ENCODE peak calls at places on chromosomes 11 and 22, in nine cellular contexts. R is endothelial cell of umbilical vein, U is HCT116, M is upper lobe of left lung, N is transverse colon, T is sigmoid colon, W is prostate gland, X is HepG2, E is spleen. H is an unnamed sample. For H3K9me3, the result is how much of the 10 kb centered on the place peaks cover.

GRCh38 chr11:36509265-36509664 is 807 bp downstream of the TRAF6 start:
- DNase-seq in R (peak), U (no peak), M (no peak), N (no peak), T (no peak), W (no peak), X (no peak), E (no peak), H (no peak)

GRCh38 chr11:36622431-36623136 is 24.5 kb upstream of the RAG2 start:
- DNase-seq in R (peak), U (peak), M (no peak), N (no peak), T (no peak), W (no peak), X (peak), E (no peak), H (no peak)

GRCh38 chr11:11332141-11332710 is 20.8 kb downstream of the CSNK2A3 start:
- DNase-seq in R (no peak), U (no peak), M (no peak), N (no peak), T (no peak), W (no peak), X (no peak), E (no peak), H (no peak)

GRCh38 chr11:95363710-95364109 is 132.7 kb upstream of the SESN3 start:
- DNase-seq in R (no peak), U (no peak), M (no peak), N (no peak), T (no peak), W (no peak), X (peak), E (no peak), H (no peak)

GRCh38 chr11:8085006-8085645 is 4.1 kb downstream of the TUB start:
- DNase-seq in R (no peak), U (no peak), M (no peak), N (no peak), T (no peak), W (no peak), X (no peak), E (peak), H (no peak)

GRCh38 chr22:45442120-45442519 is 28.6 kb downstream of the RIBC2 start:
- DNase-seq in R (no peak), U (no peak), M (no peak), N (no peak), T (no peak), W (no peak), X (peak), E (no peak), H (no peak)

GRCh38 chr11:61041755-61042518 is 60.4 kb upstream of the CD5 start:
- DNase-seq in R (peak), U (no peak), M (peak), N (peak), T (no peak), W (no peak), X (no peak), E (peak), H (no peak)

GRCh38 chr11:17839973-17840611 is 105.5 kb downstream of the KCNC1 start:
- DNase-seq in R (no peak), U (no peak), M (no peak), N (no peak), T (no peak), W (no peak), X (no peak), E (no peak), H (no peak)

GRCh38 chr11:128180446-128181089 is 406.8 kb downstream of the ETS1 start:
- DNase-seq in R (peak), U (no peak), M (no peak), N (no peak), T (no peak), W (no peak), X (no peak), E (no peak), H (no peak)

GRCh38 chr11:34317038-34317360 is 40.8 kb downstream of the ABTB2 start:
- DNase-seq in R (no peak), U (no peak), M (no peak), N (no peak), T (no peak), W (no peak), X (peak), E (no peak), H (no peak)

GRCh38 chr22:42299586-42300285 is 29.3 kb upstream of the TCF20 start:
- DNase-seq in R (no peak), U (no peak), M (peak), N (peak), T (no peak), W (no peak), X (no peak), E (peak), H (no peak)

GRCh38 chr22:29607426-29607825 is 4.0 kb downstream of the NF2 start:
- DNase-seq in R (peak), U (no peak), M (no peak), N (no peak), T (no peak), W (no peak), X (no peak), E (no peak), H (no peak)

GRCh38 chr11:64799256-64799924 is 3.6 kb downstream of the MAP4K2 start:
- DNase-seq in R (no peak), U (no peak), M (no peak), N (no peak), T (no peak), W (no peak), X (no peak), E (no peak), H (no peak)

GRCh38 chr11:15698855-15699254 is 584.1 kb downstream of the INSC start:
- DNase-seq in R (no peak), U (no peak), M (no peak), N (no peak), T (no peak), W (no peak), X (no peak), E (no peak), H (peak)
- TF ChIP-seq POLR2AphosphoS5 in R (no peak), U (no peak), M (no peak), N (no peak), T (no peak), W (no peak), X (no peak), E (no peak), H (no peak)

GRCh38 chr11:86668929-86669328 is 3.5 kb downstream of the ME3 start:
- DNase-seq in R (no peak), U (no peak), M (no peak), N (no peak), T (no peak), W (no peak), X (no peak), E (no peak), H (no peak)

GRCh38 chr11:86672007-86672621 is at the start of gene ME3:
- DNase-seq in R (peak), U (no peak), M (peak), N (peak), T (peak), W (peak), X (no peak), E (peak), H (no peak)

GRCh38 chr11:86671386-86672006 is 920 bp downstream of the ME3 start:
- DNase-seq in R (peak), U (no peak), M (peak), N (peak), T (peak), W (peak), X (no peak), E (peak), H (no peak)

GRCh38 chr11:86670179-86670578 is 2.2 kb downstream of the ME3 start:
- DNase-seq in R (no peak), U (no peak), M (no peak), N (no peak), T (no peak), W (no peak), X (no peak), E (no peak), H (no peak)

DNA sequence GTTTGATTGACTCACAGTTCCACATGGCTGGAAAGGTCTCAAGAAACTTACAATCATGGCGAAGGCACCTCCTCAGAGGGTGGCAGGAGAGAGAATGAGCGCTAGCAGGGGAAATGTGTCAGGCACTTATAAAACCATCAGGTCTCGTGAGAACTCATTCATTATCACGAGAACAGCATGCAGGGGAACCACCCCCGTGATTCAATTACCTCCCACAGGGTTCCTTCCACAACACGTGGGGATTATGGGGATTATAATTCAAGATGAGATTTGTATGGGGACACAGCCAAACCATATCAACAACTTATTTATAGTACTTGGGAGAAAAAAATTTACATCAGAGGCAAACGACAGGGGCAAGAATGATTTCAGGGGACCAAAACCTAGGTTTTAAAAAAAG is 3.0 kb downstream of the ME3 start:
- DNase-seq in R (no peak), U (no peak), M (no peak), N (no peak), T (no peak), W (no peak), X (no peak), E (no peak), H (no peak)
- H3K4me3 ChIP-seq in R (no peak), U (no peak), M (no peak), N (no peak), T (no peak), W (no peak), X (no peak), E (no peak), H (no peak)

DNA sequence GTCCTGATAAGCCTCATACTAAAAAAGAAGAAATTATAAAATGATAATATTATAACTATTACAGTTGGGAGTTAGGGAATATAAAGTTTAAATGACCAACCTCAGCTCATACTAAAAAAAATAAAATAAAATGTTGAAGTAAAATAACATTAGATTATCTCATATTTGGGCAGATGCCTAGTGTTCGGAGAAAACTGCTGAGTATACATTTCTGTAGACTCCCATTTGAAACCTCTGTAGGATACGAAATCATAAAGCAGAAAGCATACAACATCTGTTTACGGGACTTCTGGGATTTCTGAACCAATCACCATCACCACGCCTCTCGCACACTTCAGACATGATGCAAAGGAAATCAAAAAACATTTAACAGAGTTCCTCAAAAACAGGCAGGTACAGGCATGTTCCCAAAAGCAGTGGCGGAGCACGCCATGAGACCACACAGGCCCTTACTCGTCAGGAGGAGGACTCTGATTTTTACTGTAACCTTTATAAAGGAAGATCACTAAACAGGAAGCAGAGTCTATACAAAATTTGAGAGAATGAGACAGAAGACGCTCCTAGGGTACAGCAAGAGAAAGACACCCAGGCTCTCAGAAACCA is 8.6 kb downstream of the ZNF195 start:
- DNase-seq in R (no peak), U (no peak), M (no peak), N (no peak), T (no peak), W (peak), X (no peak), E (no peak), H (no peak)
- H3K9me3 ChIP-seq in R (under half), U (under half), M (under half), N (under half), T (under half), W (under half), X (under half), E (half or more), H (under half)

DNA sequence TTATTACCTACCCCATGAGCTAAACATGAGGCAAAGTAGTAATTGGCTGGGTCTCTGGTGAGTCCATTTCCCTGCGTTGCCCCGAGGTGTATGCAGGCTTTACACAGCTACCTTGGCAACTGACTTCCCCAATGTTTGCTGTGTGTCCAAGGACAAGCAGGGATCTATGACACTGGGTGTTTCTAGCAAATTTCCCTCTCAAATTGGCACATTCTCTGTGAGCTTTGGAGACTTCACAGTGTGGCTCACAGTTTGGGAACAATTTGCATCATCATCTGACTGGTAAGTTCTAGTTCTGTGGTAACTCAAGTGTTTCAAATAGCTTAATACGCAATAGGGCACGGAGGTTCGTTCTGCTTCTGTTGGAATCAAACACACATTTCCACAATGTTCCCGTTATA is 12.5 kb downstream of the NNMT start:
- DNase-seq in R (no peak), U (no peak), M (peak), N (no peak), T (no peak), W (no peak), X (no peak), E (no peak), H (no peak)
- TF ChIP-seq POLR2AphosphoS5 in R (no peak), U (no peak), M (peak), N (peak), T (peak), W (peak), X (no peak), E (peak), H (no peak)

DNA sequence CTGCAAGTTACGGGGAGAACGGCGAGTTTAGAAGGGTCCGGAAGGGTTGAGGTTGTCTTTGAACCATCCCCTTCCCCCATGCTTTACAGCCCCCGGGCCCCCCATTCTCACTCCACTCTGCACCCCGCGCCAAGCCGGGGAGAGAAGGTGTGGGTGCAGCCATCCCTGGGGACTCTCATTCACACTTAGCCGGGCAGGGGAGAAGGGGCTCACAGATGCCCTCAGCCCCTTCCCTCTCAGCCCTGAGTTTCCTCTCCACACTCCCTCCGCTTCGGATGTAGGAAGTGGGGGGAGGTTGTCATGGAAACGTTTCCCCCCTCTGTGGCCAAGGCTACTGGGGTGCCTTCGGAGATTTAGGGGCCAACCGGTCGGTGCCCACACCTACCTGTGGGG is 333 bp downstream of the CADM1 start:
- DNase-seq in R (no peak), U (no peak), M (no peak), N (no peak), T (no peak), W (no peak), X (peak), E (peak), H (no peak)
- H3K4me3 ChIP-seq in R (peak), U (no peak), M (peak), N (peak), T (peak), W (peak), X (peak), E (peak), H (peak)

GRCh38 chr22:47299211-47299878 is 536.9 kb downstream of the TBC1D22A start:
- DNase-seq in R (no peak), U (no peak), M (no peak), N (no peak), T (no peak), W (no peak), X (no peak), E (no peak), H (peak)

GRCh38 chr22:47299879-47300697 is 537.6 kb downstream of the TBC1D22A start:
- DNase-seq in R (no peak), U (no peak), M (peak), N (no peak), T (no peak), W (no peak), X (no peak), E (no peak), H (peak)

GRCh38 chr22:47301820-47302475 is 539.5 kb downstream of the TBC1D22A start:
- DNase-seq in R (no peak), U (no peak), M (no peak), N (no peak), T (no peak), W (no peak), X (no peak), E (no peak), H (peak)

GRCh38 chr22:47303161-47303890 is 540.9 kb downstream of the TBC1D22A start:
- DNase-seq in R (no peak), U (no peak), M (no peak), N (no peak), T (no peak), W (no peak), X (no peak), E (no peak), H (peak)

DNA sequence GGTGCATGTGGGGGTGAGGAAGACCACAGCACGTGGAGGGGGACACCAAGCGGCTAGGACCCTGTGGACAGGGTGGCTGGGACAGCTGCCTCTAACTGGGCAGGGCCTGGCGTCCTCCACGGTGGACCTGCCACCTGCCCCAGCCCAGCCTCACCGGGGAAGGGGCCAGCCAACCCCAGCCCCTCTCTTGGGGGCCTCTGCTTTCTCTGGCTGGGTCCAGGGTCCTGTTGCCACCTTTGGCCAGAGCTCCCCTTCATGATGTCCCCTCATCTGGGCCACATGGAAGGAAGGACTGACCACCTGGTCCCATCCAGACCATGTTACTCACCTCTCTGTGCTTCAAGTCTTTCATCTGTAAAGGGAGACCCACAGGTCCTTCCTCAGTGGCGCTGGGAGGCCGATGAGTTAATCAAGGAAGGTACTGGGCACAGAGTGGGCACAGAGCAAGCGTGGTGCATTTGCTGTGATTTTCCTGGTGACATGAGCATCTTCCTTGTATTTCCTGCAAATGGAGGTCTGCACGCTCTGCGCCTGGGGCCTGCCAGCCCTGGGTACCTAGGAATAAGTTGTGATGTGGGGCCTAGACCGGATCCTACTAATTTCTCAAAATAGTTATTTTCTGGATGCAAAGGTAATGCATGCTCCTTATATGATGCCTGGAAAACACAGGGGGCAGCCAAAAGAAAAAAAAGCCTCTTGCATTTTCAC is 538.4 kb downstream of the TBC1D22A start:
- DNase-seq in R (no peak), U (no peak), M (no peak), N (no peak), T (no peak), W (no peak), X (no peak), E (no peak), H (peak)
- H3K9me3 ChIP-seq in R (under half), U (under half), M (under half), N (under half), T (under half), W (under half), X (under half), E (under half), H (under half)

DNA sequence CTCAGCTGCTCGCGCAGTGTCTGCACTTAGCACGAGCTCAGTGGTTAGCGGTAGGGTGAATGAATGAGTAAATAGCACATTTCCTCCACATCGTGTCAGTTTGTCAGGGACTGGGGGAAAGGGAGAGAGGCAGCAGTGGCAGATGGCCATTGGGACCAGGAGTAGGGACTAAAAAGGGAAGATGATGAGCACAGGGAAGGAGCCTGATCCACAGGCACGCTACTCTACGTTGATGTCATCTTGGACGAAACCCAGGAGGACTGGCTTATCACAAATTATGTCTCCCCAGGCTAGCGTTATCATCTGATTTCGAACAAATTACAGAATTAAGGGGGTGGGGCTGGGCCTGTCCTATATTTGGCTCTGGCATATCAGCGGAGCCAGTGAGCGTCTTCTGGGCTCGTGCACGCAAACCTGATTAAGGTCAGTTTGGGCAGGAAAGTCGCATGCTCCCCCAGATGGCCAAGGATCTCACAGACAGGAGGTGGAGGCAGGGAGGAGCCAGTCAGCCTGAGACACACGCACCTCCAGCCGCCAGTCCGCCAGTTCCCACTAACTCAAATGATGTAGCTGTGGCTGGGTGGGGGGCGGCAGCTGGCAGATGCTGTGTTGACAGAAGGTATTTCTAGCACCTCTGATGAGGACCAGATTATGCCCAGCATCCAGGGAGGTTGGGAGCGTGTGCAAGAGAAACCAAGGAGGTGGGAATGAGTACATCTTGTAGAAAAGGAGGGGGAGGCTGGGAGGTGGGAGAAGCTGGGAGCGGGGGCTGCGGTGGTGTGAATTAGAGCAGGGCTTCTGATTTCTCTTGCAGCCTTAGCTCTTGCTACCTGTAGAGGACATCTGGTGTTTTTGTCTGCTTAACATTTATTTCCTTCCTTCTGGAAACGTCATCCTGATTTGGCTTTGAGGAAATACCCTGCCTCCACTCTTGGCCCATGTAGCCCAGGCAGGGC is 97.3 kb upstream of the PRDM11 start:
- DNase-seq in R (no peak), U (no peak), M (no peak), N (no peak), T (no peak), W (no peak), X (no peak), E (no peak), H (no peak)
- TF ChIP-seq POLR2AphosphoS5 in R (no peak), U (no peak), M (no peak), N (no peak), T (no peak), W (no peak), X (no peak), E (no peak), H (no peak)

DNA sequence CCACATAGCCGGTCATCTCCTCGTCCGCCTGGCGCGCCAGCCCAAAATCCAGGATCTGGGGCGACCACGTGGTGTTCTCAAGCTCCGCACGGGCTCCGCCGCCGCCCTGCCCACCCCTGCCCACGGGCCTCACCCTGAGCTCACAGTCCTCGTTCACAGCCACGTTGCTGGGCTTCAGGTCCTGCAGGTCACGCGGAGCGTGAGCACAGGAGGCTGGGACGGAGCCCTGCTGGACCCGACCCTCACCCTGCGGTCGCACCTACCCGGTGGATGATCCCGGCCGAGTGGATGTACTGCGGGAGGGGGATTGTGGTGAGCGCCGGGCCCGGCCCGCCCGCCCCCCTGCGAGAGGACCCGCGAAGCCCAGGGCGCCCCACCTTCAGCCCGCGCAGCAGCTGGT is 3.2 kb downstream of the MAPK11 start:
- DNase-seq in R (no peak), U (no peak), M (no peak), N (no peak), T (no peak), W (no peak), X (no peak), E (no peak), H (no peak)
- H3K4me3 ChIP-seq in R (no peak), U (no peak), M (peak), N (no peak), T (peak), W (peak), X (no peak), E (no peak), H (peak)

H was measured in vagina.